ENCODE peak calls at places on chromosomes 1 and 21, in nine cellular contexts. Z is ascending aorta, Q is transverse colon, R is PC-3, Y is neuronal stem cell, U is heart right ventricle, E is cardiac muscle cell, F is Peyer's patch, G is heart left ventricle. K is an unnamed sample. For H3K27me3, H3K9me3 and H3K4me1, the result is how much of the 10 kb centered on the place peaks cover.

GRCh38 chr1:40257313-40257687 is 736 bp upstream of the ZMPSTE24 start:
- DNase-seq in Z (no peak), Q (no peak), R (no peak), Y (no peak), U (no peak), E (no peak), F (no peak), G (no peak), K (no peak)

GRCh38 chr21:44858291-44858690 is 15.2 kb downstream of the PTTG1IP start:
- DNase-seq in Z (no peak), Q (no peak), R (no peak), Y (no peak), U (no peak), E (no peak), F (peak), G (no peak), K (no peak)

GRCh38 chr21:15986277-15986676 is 256.5 kb downstream of the USP25 start:
- DNase-seq in Z (no peak), Q (no peak), R (no peak), Y (no peak), U (no peak), E (peak), F (no peak), G (no peak), K (no peak)

GRCh38 chr1:162916407-162916806 is 55.4 kb upstream of the CCDC190 start:
- DNase-seq in Z (no peak), Q (no peak), R (peak), Y (no peak), U (no peak), E (no peak), F (no peak), G (no peak), K (no peak)

GRCh38 chr1:110035236-110035752 is 870 bp downstream of the STRIP1 start:
- DNase-seq in Z (no peak), Q (no peak), R (peak), Y (peak), U (no peak), E (no peak), F (no peak), G (no peak), K (no peak)

GRCh38 chr1:230068952-230069684 is 2.1 kb downstream of the GALNT2 start:
- DNase-seq in Z (no peak), Q (peak), R (peak), Y (no peak), U (no peak), E (peak), F (no peak), G (no peak), K (peak)

GRCh38 chr1:78586572-78586971 is 33.7 kb upstream of the IFI44L start:
- DNase-seq in Z (no peak), Q (no peak), R (peak), Y (no peak), U (no peak), E (no peak), F (no peak), G (no peak), K (no peak)

GRCh38 chr1:169546087-169546995 is 39.9 kb downstream of the F5 start:
- DNase-seq in Z (no peak), Q (peak), R (peak), Y (peak), U (no peak), E (peak), F (no peak), G (peak), K (peak)

GRCh38 chr21:37117204-37117603 is 44.1 kb downstream of the TTC3 start:
- DNase-seq in Z (no peak), Q (no peak), R (peak), Y (no peak), U (no peak), E (no peak), F (no peak), G (no peak), K (no peak)

GRCh38 chr1:78553859-78554258 is 63.1 kb downstream of the PTGFR start:
- DNase-seq in Z (no peak), Q (no peak), R (peak), Y (no peak), U (no peak), E (no peak), F (no peak), G (no peak), K (no peak)

GRCh38 chr1:115924730-115925129 is 51.6 kb upstream of the SLC22A15 start:
- DNase-seq in Z (no peak), Q (no peak), R (peak), Y (no peak), U (no peak), E (no peak), F (no peak), G (no peak), K (no peak)

GRCh38 chr1:163922743-163923186 is 601.0 kb downstream of the NUF2 start:
- DNase-seq in Z (no peak), Q (no peak), R (no peak), Y (no peak), U (no peak), E (no peak), F (no peak), G (no peak), K (no peak)

GRCh38 chr1:185674201-185674600 is 60.0 kb upstream of the HMCN1 start:
- DNase-seq in Z (no peak), Q (no peak), R (peak), Y (no peak), U (no peak), E (no peak), F (no peak), G (peak), K (peak)

GRCh38 chr1:16727190-16728111 is 12.9 kb upstream of the RNU1-4 start:
- DNase-seq in Z (no peak), Q (peak), R (peak), Y (no peak), U (peak), E (no peak), F (peak), G (no peak), K (no peak)

GRCh38 chr21:20187028-20187427 is 811.2 kb upstream of the NCAM2 start:
- DNase-seq in Z (no peak), Q (no peak), R (no peak), Y (no peak), U (no peak), E (no peak), F (no peak), G (no peak), K (no peak)

GRCh38 chr1:238552271-238552670 is 661.5 kb upstream of the ZP4 start:
- DNase-seq in Z (no peak), Q (no peak), R (no peak), Y (no peak), U (no peak), E (no peak), F (no peak), G (no peak), K (no peak)

GRCh38 chr1:164589408-164589807 is 30.4 kb downstream of the PBX1 start:
- DNase-seq in Z (no peak), Q (no peak), R (no peak), Y (no peak), U (no peak), E (no peak), F (no peak), G (no peak), K (no peak)

GRCh38 chr1:211951856-211952255 is 83.5 kb downstream of the INTS7 start:
- DNase-seq in Z (no peak), Q (no peak), R (peak), Y (no peak), U (no peak), E (no peak), F (no peak), G (no peak), K (no peak)

GRCh38 chr1:225973158-225973557 is 26.0 kb downstream of the SDE2 start:
- DNase-seq in Z (no peak), Q (peak), R (peak), Y (no peak), U (no peak), E (no peak), F (no peak), G (no peak), K (no peak)

GRCh38 chr1:28775121-28775942 is 36.6 kb upstream of the OPRD1 start:
- DNase-seq in Z (no peak), Q (peak), R (no peak), Y (no peak), U (peak), E (no peak), F (peak), G (peak), K (peak)

GRCh38 chr1:56576880-56577858 is 2.2 kb downstream of the PLPP3 start:
- DNase-seq in Z (no peak), Q (no peak), R (peak), Y (no peak), U (no peak), E (peak), F (no peak), G (no peak), K (no peak)

GRCh38 chr1:86018311-86018923 is 138.2 kb downstream of the COL24A1 start:
- DNase-seq in Z (no peak), Q (no peak), R (peak), Y (peak), U (no peak), E (peak), F (no peak), G (no peak), K (no peak)

GRCh38 chr1:212238552-212238951 is 46.7 kb upstream of the PPP2R5A start:
- DNase-seq in Z (no peak), Q (no peak), R (no peak), Y (no peak), U (peak), E (no peak), F (no peak), G (peak), K (no peak)

GRCh38 chr1:101653482-101653946 is 343.2 kb downstream of the OLFM3 start:
- DNase-seq in Z (no peak), Q (peak), R (peak), Y (peak), U (no peak), E (peak), F (no peak), G (no peak), K (no peak)

GRCh38 chr1:84298336-84298687 is 3.2 kb upstream of the SAMD13 start:
- DNase-seq in Z (no peak), Q (peak), R (peak), Y (no peak), U (peak), E (peak), F (peak), G (peak), K (peak)

GRCh38 chr1:4066860-4067599 is 167.0 kb upstream of the C1orf174 start:
- DNase-seq in Z (no peak), Q (no peak), R (no peak), Y (no peak), U (no peak), E (no peak), F (no peak), G (no peak), K (no peak)

GRCh38 chr21:42768324-42769121 is 110.8 kb downstream of the WDR4 start:
- DNase-seq in Z (no peak), Q (no peak), R (no peak), Y (no peak), U (no peak), E (no peak), F (peak), G (no peak), K (no peak)

GRCh38 chr1:179773264-179773663 is 30.2 kb downstream of the FAM163A start:
- DNase-seq in Z (no peak), Q (no peak), R (no peak), Y (no peak), U (no peak), E (no peak), F (no peak), G (no peak), K (no peak)

GRCh38 chr1:220681220-220681847 is 8.8 kb upstream of the C1orf115 start:
- DNase-seq in Z (no peak), Q (no peak), R (peak), Y (no peak), U (no peak), E (no peak), F (no peak), G (no peak), K (no peak)

GRCh38 chr1:31788825-31789256 is 24.7 kb upstream of the ADGRB2 start:
- DNase-seq in Z (no peak), Q (no peak), R (peak), Y (peak), U (peak), E (no peak), F (no peak), G (no peak), K (no peak)

GRCh38 chr1:214234635-214235025 is 46.3 kb upstream of the SMYD2 start:
- DNase-seq in Z (no peak), Q (no peak), R (no peak), Y (no peak), U (no peak), E (no peak), F (no peak), G (no peak), K (no peak)

GRCh38 chr1:61268546-61269243 is 186.3 kb downstream of the NFIA start:
- DNase-seq in Z (no peak), Q (no peak), R (no peak), Y (no peak), U (no peak), E (no peak), F (no peak), G (no peak), K (no peak)

GRCh38 chr1:204358145-204358544 is 1.6 kb downstream of the PLEKHA6 start:
- DNase-seq in Z (no peak), Q (no peak), R (no peak), Y (no peak), U (no peak), E (no peak), F (peak), G (no peak), K (no peak)

DNA sequence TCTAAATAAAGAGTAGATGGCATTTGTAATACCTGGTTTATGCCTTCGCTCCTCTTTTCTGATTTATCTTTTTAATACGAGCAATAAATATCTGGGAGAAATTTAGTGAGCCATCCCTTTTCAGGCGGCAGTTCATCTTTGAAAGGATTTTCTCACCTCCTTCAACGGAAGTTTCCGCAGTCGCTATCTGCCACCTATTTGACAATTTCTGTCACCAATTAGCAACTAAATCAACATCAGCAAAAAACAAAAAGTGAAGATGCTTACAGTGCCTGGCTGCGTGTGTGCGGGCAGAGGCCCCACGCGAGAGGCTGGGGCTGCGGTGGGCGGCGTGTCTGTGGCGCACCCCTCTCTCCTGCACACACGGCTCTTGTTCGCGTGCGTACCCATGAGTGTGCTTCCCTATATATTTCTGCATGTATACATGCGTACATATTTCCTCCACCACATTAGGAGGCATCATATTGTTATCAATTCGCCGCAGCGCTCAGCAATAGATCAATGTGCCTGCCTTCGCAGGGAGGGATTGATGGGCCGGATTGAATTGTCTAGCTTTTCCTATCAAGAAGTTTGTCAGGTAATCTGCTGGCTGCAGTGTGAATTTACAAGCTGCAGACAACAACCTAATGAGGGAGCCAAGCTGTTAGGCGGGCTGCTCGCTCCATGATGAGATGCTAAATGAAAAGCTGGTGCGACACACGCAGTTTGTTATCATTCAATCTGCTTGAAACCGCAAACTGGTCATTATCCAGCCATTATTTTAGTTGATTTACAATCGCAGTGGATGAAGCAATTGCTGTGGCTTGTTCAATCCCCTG is 117.5 kb upstream of the BARHL2 start:
- DNase-seq in Z (no peak), Q (no peak), R (no peak), Y (no peak), U (no peak), E (no peak), F (no peak), G (no peak), K (no peak)
- H3K27me3 ChIP-seq in Z (under half), Q (half or more), R (half or more), Y (half or more), U (half or more), E (half or more), F (under half), G (under half), K (under half)

GRCh38 chr1:107122241-107122640 is 18.6 kb upstream of the NTNG1 start:
- DNase-seq in Z (no peak), Q (no peak), R (no peak), Y (no peak), U (no peak), E (no peak), F (no peak), G (no peak), K (no peak)

GRCh38 chr1:107124705-107125104 is 16.1 kb upstream of the NTNG1 start:
- DNase-seq in Z (no peak), Q (no peak), R (no peak), Y (no peak), U (no peak), E (no peak), F (no peak), G (no peak), K (no peak)

GRCh38 chr1:107123741-107124140 is 17.1 kb upstream of the NTNG1 start:
- DNase-seq in Z (no peak), Q (no peak), R (no peak), Y (no peak), U (no peak), E (no peak), F (no peak), G (no peak), K (no peak)
- H3K9me3 ChIP-seq in Z (under half), Q (under half), R (under half), Y (under half), U (under half), E (under half), F (under half), G (under half), K (under half)

GRCh38 chr1:206769331-206769731 is 1.2 kb upstream of the IL19 start:
- DNase-seq in Z (no peak), Q (peak), R (no peak), Y (no peak), U (no peak), E (no peak), F (no peak), G (no peak), K (peak)
- H3K4me1 ChIP-seq in Z (under half), Q (under half), R (under half), Y (under half), U (under half), E (under half), F (under half), G (under half), K (half or more)

GRCh38 chr1:36663772-36664430 is 181.2 kb upstream of the CSF3R start:
- DNase-seq in Z (no peak), Q (no peak), R (no peak), Y (no peak), U (no peak), E (no peak), F (no peak), G (no peak), K (no peak)
- H3K27me3 ChIP-seq in Z (under half), Q (under half), R (half or more), Y (under half), U (half or more), E (under half), F (under half), G (under half), K (under half)

GRCh38 chr1:196493881-196494280 is 114.4 kb downstream of the KCNT2 start:
- DNase-seq in Z (no peak), Q (no peak), R (no peak), Y (no peak), U (no peak), E (no peak), F (no peak), G (no peak), K (no peak)

GRCh38 chr1:196497824-196498223 is 110.4 kb downstream of the KCNT2 start:
- DNase-seq in Z (no peak), Q (no peak), R (no peak), Y (no peak), U (no peak), E (no peak), F (no peak), G (no peak), K (no peak)

GRCh38 chr1:196494766-196495165 is 113.5 kb downstream of the KCNT2 start:
- DNase-seq in Z (no peak), Q (no peak), R (no peak), Y (no peak), U (no peak), E (no peak), F (no peak), G (no peak), K (no peak)
- H3K9me3 ChIP-seq in Z (under half), Q (under half), R (under half), Y (under half), U (under half), E (under half), F (under half), G (under half), K (under half)

GRCh38 chr1:178126790-178127189 is 32.9 kb downstream of the RASAL2 start:
- DNase-seq in Z (no peak), Q (no peak), R (peak), Y (no peak), U (no peak), E (no peak), F (no peak), G (no peak), K (no peak)
- H3K4me1 ChIP-seq in Z (under half), Q (under half), R (half or more), Y (under half), U (under half), E (under half), F (under half), G (under half), K (under half)